ENCODE peak calls at places on chromosomes 5 and 9, in six cellular contexts. O is lower leg skin, C is right atrium auricular region, D is BE2C, U is tibial artery, I is mammary epithelial cell. Z is an unnamed sample.

GRCh38 chr5:177478711-177479646 is 5.5 kb upstream of the DBN1 start:
- DNase-seq in U (peak), C (peak), I (no peak), D (peak), O (peak), Z (peak)

GRCh38 chr9:35073276-35073607 is 817 bp upstream of the VCP start:
- DNase-seq in D (no peak), I (no peak), O (no peak), C (no peak), U (no peak), Z (no peak)

GRCh38 chr9:96565684-96566360 is 53.8 kb downstream of the CDC14B start:
- DNase-seq in U (no peak), D (no peak), C (no peak), I (peak), O (peak), Z (no peak)

GRCh38 chr9:77616191-77616590 is 31.9 kb downstream of the GNA14 start:
- DNase-seq in D (peak), C (no peak), I (peak), U (no peak), O (no peak), Z (no peak)

GRCh38 chr9:125998837-125999503 is 251.8 kb downstream of the PBX3 start:
- DNase-seq in D (no peak), I (no peak), O (no peak), U (peak), C (no peak), Z (peak)

GRCh38 chr9:38234479-38234878 is 158.0 kb upstream of the ALDH1B1 start:
- DNase-seq in I (no peak), U (no peak), D (no peak), O (no peak), C (no peak), Z (no peak)

GRCh38 chr9:32502459-32502858 is 23.5 kb downstream of the RIGI start:
- DNase-seq in I (peak), D (no peak), U (no peak), C (no peak), O (no peak), Z (no peak)

GRCh38 chr9:116697887-116698286 is 10.8 kb downstream of the TRIM32 start:
- DNase-seq in O (no peak), C (no peak), D (no peak), I (no peak), U (no peak), Z (peak)

GRCh38 chr9:97854696-97855485 is 1.9 kb downstream of the FOXE1 start:
- DNase-seq in D (no peak), C (peak), I (no peak), O (no peak), U (no peak), Z (peak)

GRCh38 chr5:106858616-106859015 is 812.1 kb downstream of the EFNA5 start:
- DNase-seq in C (no peak), U (no peak), I (no peak), O (no peak), D (no peak), Z (no peak)

GRCh38 chr5:108661590-108662219 is 86.0 kb upstream of the FER start:
- DNase-seq in C (no peak), I (peak), D (no peak), O (no peak), U (no peak), Z (no peak)

GRCh38 chr5:67880358-67880810 is 335.2 kb upstream of the PIK3R1 start:
- DNase-seq in C (no peak), U (no peak), O (no peak), I (peak), D (no peak), Z (no peak)

GRCh38 chr5:136043968-136044610 is 15.3 kb downstream of the TGFBI start:
- DNase-seq in I (no peak), U (peak), C (no peak), D (no peak), O (no peak), Z (no peak)

GRCh38 chr9:131107760-131108159 is 11.4 kb downstream of the AIF1L start:
- DNase-seq in U (no peak), O (no peak), C (no peak), D (no peak), I (no peak), Z (no peak)

GRCh38 chr5:79982136-79982535 is 8.9 kb downstream of the MTX3 start:
- DNase-seq in D (no peak), C (no peak), I (no peak), O (no peak), U (no peak), Z (no peak)

GRCh38 chr9:126516936-126517750 is 96.6 kb upstream of the LMX1B start:
- DNase-seq in D (peak), C (peak), O (peak), U (peak), I (peak), Z (peak)

GRCh38 chr5:150043657-150044333 is 42.6 kb downstream of the CSF1R start:
- DNase-seq in I (no peak), D (no peak), C (no peak), U (no peak), O (no peak), Z (no peak)

GRCh38 chr9:135135171-135135926 is 47.9 kb downstream of the OLFM1 start:
- DNase-seq in D (no peak), U (no peak), C (no peak), I (no peak), O (no peak), Z (peak)

GRCh38 chr9:26112724-26113123 is 434.5 kb upstream of the TUSC1 start:
- DNase-seq in C (no peak), U (no peak), D (no peak), I (peak), O (no peak), Z (no peak)

GRCh38 chr9:133701321-133701980 is 36.7 kb downstream of the SARDH start:
- DNase-seq in C (no peak), O (no peak), I (no peak), U (no peak), D (peak), Z (peak)

GRCh38 chr5:107085572-107085971 is 585.2 kb downstream of the EFNA5 start:
- DNase-seq in I (no peak), O (no peak), D (no peak), U (no peak), C (no peak), Z (no peak)

GRCh38 chr9:124042168-124042775 is 30.7 kb downstream of the LHX2 start:
- DNase-seq in O (peak), D (no peak), C (no peak), I (no peak), U (no peak), Z (no peak)

GRCh38 chr5:141172381-141173204 is at the start of gene PCDHB7:
- DNase-seq in U (no peak), I (peak), O (no peak), D (peak), C (no peak), Z (no peak)

GRCh38 chr5:138529812-138530211 is 13.2 kb downstream of the ETF1 start:
- DNase-seq in C (no peak), O (no peak), I (no peak), U (no peak), D (no peak), Z (no peak)

GRCh38 chr5:175878544-175879438 is 7.4 kb downstream of the CPLX2 start:
- DNase-seq in D (no peak), U (no peak), C (no peak), O (no peak), I (no peak), Z (peak)
- TF ChIP-seq CTCF in D (no peak), U (no peak), C (no peak), O (no peak), I (no peak), Z (no peak)

GRCh38 chr9:128722380-128723351 is 1.3 kb downstream of the ZDHHC12 start:
- DNase-seq in O (no peak), U (no peak), I (no peak), D (no peak), C (no peak), Z (no peak)
- H3K4me3 ChIP-seq in O (no peak), U (no peak), I (peak), D (no peak), C (no peak), Z (no peak)

DNA sequence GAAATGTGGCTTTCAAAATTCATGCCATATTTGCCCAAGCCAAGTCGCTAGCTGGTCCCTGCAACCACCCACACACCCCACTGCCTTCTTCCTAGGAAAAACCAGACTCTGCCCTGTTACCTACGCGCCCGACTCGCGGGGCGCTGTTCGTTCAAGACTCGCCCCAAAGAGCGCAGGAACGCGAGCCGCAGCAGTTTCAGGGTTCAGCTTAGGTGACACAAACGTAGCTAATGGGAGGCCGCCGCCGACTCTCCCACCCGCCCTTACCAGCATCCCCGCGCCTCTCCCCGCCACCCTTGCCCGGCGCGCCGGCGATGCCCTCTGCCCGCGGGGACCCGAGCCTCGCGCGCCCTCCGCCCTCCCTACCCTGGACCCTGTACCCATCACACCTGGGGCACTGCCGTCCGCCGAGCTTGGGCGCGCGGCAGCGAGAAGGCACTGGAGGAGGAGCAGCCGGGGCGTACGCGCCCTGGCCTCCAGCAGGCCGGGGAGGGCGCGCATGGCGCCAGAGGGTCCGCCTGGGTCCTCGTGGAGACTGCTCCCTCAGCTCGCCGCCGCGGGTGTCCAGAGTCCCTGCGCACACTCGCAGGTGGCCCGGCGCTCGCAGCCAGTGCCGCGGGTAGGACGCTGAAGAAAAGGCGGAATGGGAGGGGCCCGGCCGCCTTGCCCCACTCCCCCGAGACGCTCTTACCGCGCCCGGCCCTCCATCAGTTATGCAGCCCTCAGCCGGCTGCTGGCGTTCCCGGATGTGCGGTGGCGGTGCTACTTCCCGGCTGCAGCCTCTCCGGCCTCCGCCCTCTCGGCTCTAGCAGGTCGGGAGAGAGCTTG is at the start of gene EMB:
- DNase-seq in U (no peak), D (peak), O (no peak), I (peak), C (no peak), Z (peak)
- TF ChIP-seq CTCF in U (no peak), D (no peak), O (no peak), I (peak), C (no peak), Z (no peak)

GRCh38 chr5:172002840-172003512 is 3.5 kb downstream of the FBXW11 start:
- DNase-seq in C (no peak), U (no peak), I (no peak), O (no peak), D (no peak), Z (no peak)

GRCh38 chr5:172004824-172005237 is 1.6 kb downstream of the FBXW11 start:
- DNase-seq in I (no peak), C (no peak), O (no peak), D (no peak), U (no peak), Z (no peak)

GRCh38 chr5:172005708-172006377 is 595 bp downstream of the FBXW11 start:
- DNase-seq in I (peak), U (peak), D (peak), C (no peak), O (no peak), Z (no peak)

GRCh38 chr5:172002310-172002709 is 4.1 kb downstream of the FBXW11 start:
- DNase-seq in O (no peak), I (no peak), D (no peak), C (no peak), U (no peak), Z (no peak)

DNA sequence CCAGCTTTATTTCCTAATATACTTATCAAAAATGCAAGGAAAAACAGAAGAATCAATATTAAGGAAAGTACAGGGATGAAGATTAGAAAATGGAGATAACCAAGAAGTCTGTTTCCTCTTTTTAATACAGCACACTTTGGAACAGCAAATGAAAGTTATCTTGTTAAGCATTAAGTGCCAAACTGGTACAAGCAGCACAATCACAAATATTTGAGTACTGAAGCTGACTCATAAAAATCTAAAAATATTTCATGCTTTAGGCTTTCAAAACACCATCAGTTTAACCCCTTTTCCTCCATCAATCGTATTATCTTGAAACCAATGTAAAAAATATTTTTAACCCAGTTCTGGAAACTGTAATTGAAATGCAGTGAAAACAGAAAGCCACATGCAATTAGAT is 2.7 kb downstream of the FBXW11 start:
- DNase-seq in U (no peak), I (no peak), C (no peak), O (no peak), D (no peak), Z (no peak)
- H3K4me3 ChIP-seq in U (peak), I (no peak), C (no peak), O (no peak), D (peak), Z (no peak)

DNA sequence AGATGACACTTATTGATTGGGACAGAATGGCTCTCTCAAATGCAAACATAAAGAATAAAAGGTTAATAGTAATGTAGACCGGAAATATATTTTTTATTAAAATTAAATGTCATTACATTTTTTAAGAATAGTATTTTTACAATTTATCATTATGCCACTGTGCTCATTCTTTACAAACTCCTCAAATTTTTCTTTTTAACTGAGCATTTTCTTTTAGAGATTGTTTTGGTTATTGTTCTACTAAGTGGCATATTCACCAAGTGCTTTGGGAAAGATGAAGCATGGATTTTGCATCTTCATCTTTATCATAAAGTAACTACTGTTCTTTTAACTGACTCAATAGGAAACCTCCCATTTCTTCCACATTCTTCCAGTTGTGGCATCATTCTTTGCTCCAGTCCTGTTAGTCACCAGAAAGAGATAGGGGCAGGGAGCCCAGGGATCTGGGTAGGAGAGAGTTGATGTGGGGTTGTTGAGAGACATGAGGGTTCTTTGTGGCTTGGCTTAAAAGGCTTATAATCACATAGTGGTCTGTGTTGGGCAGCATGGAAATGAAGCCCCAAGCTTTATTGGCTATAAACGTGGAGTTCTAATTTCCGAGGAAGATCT is 69.8 kb downstream of the SYK start:
- DNase-seq in O (no peak), D (no peak), I (no peak), C (no peak), U (no peak), Z (no peak)
- TF ChIP-seq CTCF in O (no peak), D (no peak), I (no peak), C (peak), U (no peak), Z (no peak)

Z was measured in left lung.